ENCODE peak calls at places on chromosomes 16 and 17, in seven cellular contexts. O is astrocyte, D is keratinocyte, Q is aorta, H is fibroblast of villous mesenchyme, W is mesendoderm, I is WERI-Rb-1. U is an unnamed sample.

GRCh38 chr17:17462048-17462824 is 14.6 kb upstream of the MED9 start:
- DNase-seq in O (no peak), D (no peak), Q (no peak), H (no peak), W (no peak), I (no peak), U (no peak)

GRCh38 chr17:81002409-81003361 is 11.0 kb downstream of the CHMP6 start:
- DNase-seq in O (peak; percentile 51), D (no peak), Q (peak; percentile 89), H (peak; percentile 65), W (no peak), I (no peak), U (no peak)

GRCh38 chr16:58333937-58334336 is 39.1 kb upstream of the PRSS54 start:
- DNase-seq in O (no peak), D (no peak), Q (no peak), H (peak; percentile 31), W (no peak), I (no peak), U (no peak)

GRCh38 chr16:57863434-57864160 is 61.3 kb upstream of the KIFC3 start:
- DNase-seq in O (peak; percentile 72), D (no peak), Q (peak; percentile 82), H (peak; percentile 87), W (peak; percentile 96), I (peak; percentile 74), U (peak; percentile 35)

GRCh38 chr17:39635614-39636176 is 1.2 kb upstream of the STARD3 start:
- DNase-seq in O (no peak), D (no peak), Q (no peak), H (no peak), W (peak; percentile 55), I (peak; percentile 51), U (no peak)

GRCh38 chr17:37360632-37361031 is 15.2 kb upstream of the C17orf78 start:
- DNase-seq in O (no peak), D (no peak), Q (no peak), H (peak; percentile 23), W (no peak), I (no peak), U (no peak)

GRCh38 chr17:5780476-5780875 is 196.2 kb upstream of the NLRP1 start:
- DNase-seq in O (peak; percentile 85), D (no peak), Q (no peak), H (no peak), W (no peak), I (no peak), U (no peak)

GRCh38 chr17:76279742-76280287 is 14.7 kb downstream of the UBALD2 start:
- DNase-seq in O (no peak), D (no peak), Q (no peak), H (no peak), W (no peak), I (no peak), U (no peak)

GRCh38 chr17:57534863-57535651 is 210.0 kb downstream of the CCDC182 start:
- DNase-seq in O (no peak), D (no peak), Q (no peak), H (no peak), W (peak; percentile 59), I (peak; percentile 94), U (no peak)

GRCh38 chr16:2229091-2229490 is 5.7 kb downstream of the E4F1 start:
- DNase-seq in O (no peak), D (no peak), Q (no peak), H (no peak), W (no peak), I (no peak), U (no peak)

GRCh38 chr17:44121206-44121605 is 2.2 kb downstream of the HDAC5 start:
- DNase-seq in O (no peak), D (no peak), Q (no peak), H (no peak), W (no peak), I (peak; percentile 79), U (no peak)

GRCh38 chr17:3635474-3636153 is 436 bp downstream of the SHPK start:
- DNase-seq in O (no peak), D (no peak), Q (no peak), H (no peak), W (peak; percentile 53), I (peak; percentile 26), U (peak; percentile 30)

GRCh38 chr16:2827831-2828520 is 2.1 kb upstream of the ZG16B start:
- DNase-seq in O (no peak), D (no peak), Q (peak; percentile 57), H (no peak), W (no peak), I (no peak), U (no peak)

GRCh38 chr16:28193530-28194423 is 18.0 kb downstream of the XPO6 start:
- DNase-seq in O (peak; percentile 95), D (no peak), Q (no peak), H (peak; percentile 96), W (peak; percentile 77), I (no peak), U (no peak)

GRCh38 chr17:70855401-70856054 is 686.2 kb downstream of the KCNJ2 start:
- DNase-seq in O (peak; percentile 68), D (no peak), Q (no peak), H (no peak), W (no peak), I (no peak), U (no peak)

GRCh38 chr17:51260960-51261958 is 913 bp downstream of the UTP18 start:
- DNase-seq in O (no peak), D (no peak), Q (peak; percentile 91), H (peak; percentile 51), W (peak; percentile 82), I (peak; percentile 81), U (peak; percentile 73)

GRCh38 chr16:4892356-4893102 is 44.4 kb downstream of the PPL start:
- DNase-seq in O (peak; percentile 10), D (no peak), Q (no peak), H (peak; percentile 79), W (no peak), I (peak; percentile 20), U (no peak)

GRCh38 chr17:49850772-49851386 is 3.0 kb upstream of the TAC4 start:
- DNase-seq in O (no peak), D (no peak), Q (no peak), H (no peak), W (no peak), I (no peak), U (peak; percentile 12)

GRCh38 chr16:55622930-55623561 is 32.7 kb upstream of the SLC6A2 start:
- DNase-seq in O (no peak), D (no peak), Q (no peak), H (no peak), W (peak; percentile 88), I (peak; percentile 48), U (peak; percentile 9)

GRCh38 chr17:36072431-36073121 is 8.5 kb downstream of the CCL18 start:
- DNase-seq in O (peak; percentile 1), D (no peak), Q (no peak), H (peak; percentile 14), W (peak; percentile 79), I (peak; percentile 67), U (peak; percentile 35)

GRCh38 chr16:79082955-79083354 is 517.6 kb downstream of the MAF start:
- DNase-seq in O (no peak), D (no peak), Q (no peak), H (no peak), W (no peak), I (no peak), U (no peak)

GRCh38 chr17:3761918-3762380 is 38.2 kb downstream of the HASPIN start:
- DNase-seq in O (no peak), D (no peak), Q (no peak), H (no peak), W (no peak), I (no peak), U (no peak)

GRCh38 chr17:75808905-75809621 is 24.5 kb downstream of the UNK start:
- DNase-seq in O (peak; percentile 85), D (no peak), Q (peak; percentile 78), H (peak; percentile 78), W (peak; percentile 29), I (no peak), U (no peak)

GRCh38 chr16:13005836-13006235 is 104.4 kb downstream of the SHISA9 start:
- DNase-seq in O (no peak), D (no peak), Q (no peak), H (no peak), W (no peak), I (no peak), U (no peak)

GRCh38 chr16:894136-894535 is 76.6 kb downstream of the LMF1 start:
- DNase-seq in O (no peak), D (no peak), Q (no peak), H (no peak), W (no peak), I (no peak), U (no peak)

GRCh38 chr17:45700171-45701090 is 83.7 kb upstream of the CRHR1 start:
- DNase-seq in O (no peak), D (no peak), Q (no peak), H (no peak), W (no peak), I (peak; percentile 82), U (no peak)

GRCh38 chr17:77618173-77618572 is 340.3 kb upstream of the TNRC6C start:
- DNase-seq in O (no peak), D (no peak), Q (peak; percentile 58), H (no peak), W (no peak), I (no peak), U (no peak)
- H3K4me3 ChIP-seq in O (no peak overlapping the region), D (no peak overlapping the region), Q (no peak overlapping the region), H (no peak overlapping the region), W (no peak overlapping the region), I (no peak overlapping the region), U (no peak overlapping the region)

DNA sequence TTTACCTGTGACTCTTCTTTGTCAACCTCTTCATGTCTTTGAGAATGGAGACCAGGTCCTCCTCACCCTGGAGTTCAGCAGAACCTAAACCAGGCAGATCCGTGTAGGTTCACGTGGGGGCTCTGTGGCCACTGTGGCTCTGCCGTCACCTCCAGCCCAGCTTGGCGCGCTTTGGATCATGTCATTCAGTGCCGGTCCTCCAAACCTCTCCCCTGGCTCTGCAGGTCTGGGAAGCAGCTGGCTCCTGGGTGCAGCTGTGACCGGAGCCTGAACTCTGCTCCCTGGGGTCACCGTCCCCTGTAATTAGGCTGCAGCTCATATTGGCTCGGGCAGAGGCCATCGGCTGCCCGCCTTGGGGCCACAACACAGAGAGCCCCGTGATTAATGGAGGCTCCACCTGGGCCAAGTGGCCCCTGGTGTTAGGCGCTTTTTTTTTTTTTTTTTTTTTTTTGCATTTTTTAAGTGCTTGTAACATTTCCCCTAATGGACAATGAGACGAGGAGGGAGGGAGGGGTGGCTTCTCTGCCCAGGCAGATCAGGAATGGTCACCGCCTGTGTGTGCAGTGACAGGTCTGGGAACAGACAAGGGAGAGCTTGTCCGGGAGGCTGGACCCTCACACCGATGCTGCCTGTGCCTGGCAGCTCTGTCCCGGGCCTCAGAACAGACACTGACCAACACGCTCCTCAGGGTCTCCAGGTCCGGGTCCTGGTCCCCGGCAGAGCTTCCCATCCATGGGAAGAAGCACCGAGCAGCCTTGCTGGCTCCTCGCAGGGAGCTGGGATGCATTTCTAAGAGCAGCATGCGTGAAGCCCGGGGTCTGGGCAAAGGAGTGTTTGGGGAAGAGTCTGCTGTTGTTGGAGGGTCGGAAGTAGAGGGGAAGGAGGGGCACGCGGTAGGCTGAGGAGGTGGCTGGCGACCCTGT is 247.9 kb downstream of the SEC14L1 start:
- DNase-seq in O (peak; percentile 57), D (no peak), Q (no peak), H (no peak), W (no peak), I (no peak), U (no peak)
- H3K4me3 ChIP-seq in O (no peak overlapping the region), D (no peak overlapping the region), Q (no peak overlapping the region), H (peak overlapping the region; percentile 9), W (no peak overlapping the region), I (no peak overlapping the region), U (no peak overlapping the region)

GRCh38 chr17:42743595-42744282 is 1.1 kb downstream of the EZH1 start:
- DNase-seq in O (no peak), D (no peak), Q (no peak), H (no peak), W (peak; percentile 55), I (peak; percentile 34), U (no peak)
- H3K4me3 ChIP-seq in O (peak overlapping the region; percentile 85), D (peak overlapping the region; percentile 83), Q (peak overlapping the region; percentile 92), H (peak overlapping the region; percentile 86), W (no peak overlapping the region), I (peak overlapping the region; percentile 48), U (peak overlapping the region; percentile 78)

GRCh38 chr17:79737922-79738578 is 7.3 kb downstream of the ENPP7 start:
- DNase-seq in O (no peak), D (no peak), Q (peak; percentile 70), H (no peak), W (no peak), I (no peak), U (no peak)
- H3K4me3 ChIP-seq in O (no peak overlapping the region), D (no peak overlapping the region), Q (no peak overlapping the region), H (no peak overlapping the region), W (no peak overlapping the region), I (no peak overlapping the region), U (no peak overlapping the region)